ENCODE peak calls at places on chromosomes 16 and 17, in nine cellular contexts. One of them, this sample, is unnamed.
A peak's percentile ranks its signal among the peaks of the same experiment; 100 is the strongest.

GRCh38 chr16:81310045-81310644 is 4.6 kb upstream of the GAN start:
- DNase-seq in ascending aorta: no peak
- DNase-seq in fibroblast of mammary gland: no peak
- DNase-seq in CD8-positive, alpha-beta T cell: no peak
- DNase-seq in GM10248: no peak
- DNase-seq in esophagus squamous epithelium: no peak
- DNase-seq in Peyer's patch: no peak
- DNase-seq in pancreas: no peak
- DNase-seq in progenitor cell of endocrine pancreas: no peak
- DNase-seq in this sample: no peak

GRCh38 chr16:31874354-31875111 is 926 bp downstream of the ZNF267 start:
- DNase-seq in fibroblast of mammary gland: peak; percentile 69
- DNase-seq in progenitor cell of endocrine pancreas: no peak
- DNase-seq in esophagus squamous epithelium: no peak
- DNase-seq in pancreas: no peak
- DNase-seq in CD8-positive, alpha-beta T cell: no peak
- DNase-seq in GM10248: peak; percentile 52
- DNase-seq in Peyer's patch: no peak
- DNase-seq in ascending aorta: no peak
- DNase-seq in this sample: peak; percentile 59

GRCh38 chr17:67605259-67605912 is 112.3 kb upstream of the NOL11 start:
- DNase-seq in ascending aorta: no peak
- DNase-seq in esophagus squamous epithelium: no peak
- DNase-seq in fibroblast of mammary gland: peak; percentile 22
- DNase-seq in Peyer's patch: no peak
- DNase-seq in pancreas: peak; percentile 59
- DNase-seq in progenitor cell of endocrine pancreas: no peak
- DNase-seq in CD8-positive, alpha-beta T cell: no peak
- DNase-seq in GM10248: no peak
- DNase-seq in this sample: no peak

GRCh38 chr16:31086629-31086906 is 2.2 kb downstream of the PRSS53 start:
- DNase-seq in Peyer's patch: no peak
- DNase-seq in CD8-positive, alpha-beta T cell: no peak
- DNase-seq in pancreas: no peak
- DNase-seq in progenitor cell of endocrine pancreas: no peak
- DNase-seq in fibroblast of mammary gland: no peak
- DNase-seq in ascending aorta: no peak
- DNase-seq in esophagus squamous epithelium: no peak
- DNase-seq in GM10248: no peak
- DNase-seq in this sample: no peak

GRCh38 chr16:50038756-50039529 is 13.9 kb downstream of the CNEP1R1 start:
- DNase-seq in progenitor cell of endocrine pancreas: no peak
- DNase-seq in pancreas: no peak
- DNase-seq in CD8-positive, alpha-beta T cell: no peak
- DNase-seq in esophagus squamous epithelium: no peak
- DNase-seq in ascending aorta: peak; percentile 37
- DNase-seq in GM10248: no peak
- DNase-seq in Peyer's patch: no peak
- DNase-seq in fibroblast of mammary gland: no peak
- DNase-seq in this sample: no peak

GRCh38 chr16:50315346-50315997 is 49.1 kb downstream of the ADCY7 start:
- DNase-seq in fibroblast of mammary gland: no peak
- DNase-seq in GM10248: no peak
- DNase-seq in progenitor cell of endocrine pancreas: no peak
- DNase-seq in esophagus squamous epithelium: no peak
- DNase-seq in Peyer's patch: peak; percentile 45
- DNase-seq in CD8-positive, alpha-beta T cell: peak; percentile 5
- DNase-seq in ascending aorta: no peak
- DNase-seq in pancreas: no peak
- DNase-seq in this sample: no peak

GRCh38 chr16:88306860-88307545 is 75.8 kb upstream of the ZNF469 start:
- DNase-seq in GM10248: no peak
- DNase-seq in progenitor cell of endocrine pancreas: no peak
- DNase-seq in esophagus squamous epithelium: no peak
- DNase-seq in ascending aorta: no peak
- DNase-seq in Peyer's patch: no peak
- DNase-seq in fibroblast of mammary gland: peak; percentile 98
- DNase-seq in CD8-positive, alpha-beta T cell: no peak
- DNase-seq in pancreas: no peak
- DNase-seq in this sample: no peak

GRCh38 chr17:32755045-32755805 is 121.7 kb downstream of the MYO1D start:
- DNase-seq in Peyer's patch: no peak
- DNase-seq in CD8-positive, alpha-beta T cell: no peak
- DNase-seq in pancreas: no peak
- DNase-seq in fibroblast of mammary gland: peak; percentile 77
- DNase-seq in ascending aorta: no peak
- DNase-seq in GM10248: peak; percentile 34
- DNase-seq in esophagus squamous epithelium: no peak
- DNase-seq in progenitor cell of endocrine pancreas: no peak
- DNase-seq in this sample: no peak

GRCh38 chr16:87017388-87018012 is 299.7 kb downstream of the C16orf95 start:
- DNase-seq in ascending aorta: no peak
- DNase-seq in CD8-positive, alpha-beta T cell: no peak
- DNase-seq in GM10248: no peak
- DNase-seq in esophagus squamous epithelium: no peak
- DNase-seq in Peyer's patch: no peak
- DNase-seq in fibroblast of mammary gland: peak; percentile 92
- DNase-seq in pancreas: no peak
- DNase-seq in progenitor cell of endocrine pancreas: no peak
- DNase-seq in this sample: peak; percentile 77

GRCh38 chr17:61285483-61286320 is 113.9 kb upstream of the TBX2 start:
- DNase-seq in fibroblast of mammary gland: peak; percentile 99
- DNase-seq in progenitor cell of endocrine pancreas: no peak
- DNase-seq in GM10248: no peak
- DNase-seq in pancreas: no peak
- DNase-seq in CD8-positive, alpha-beta T cell: no peak
- DNase-seq in Peyer's patch: no peak
- DNase-seq in esophagus squamous epithelium: no peak
- DNase-seq in ascending aorta: no peak
- DNase-seq in this sample: no peak

GRCh38 chr17:57766307-57766943 is 21.3 kb upstream of the CCDC182 start:
- DNase-seq in progenitor cell of endocrine pancreas: no peak
- DNase-seq in GM10248: no peak
- DNase-seq in Peyer's patch: no peak
- DNase-seq in ascending aorta: no peak
- DNase-seq in CD8-positive, alpha-beta T cell: no peak
- DNase-seq in pancreas: no peak
- DNase-seq in esophagus squamous epithelium: no peak
- DNase-seq in fibroblast of mammary gland: no peak
- DNase-seq in this sample: no peak

GRCh38 chr16:56547120-56547948 is 17.5 kb upstream of the MT4 start:
- DNase-seq in CD8-positive, alpha-beta T cell: no peak
- DNase-seq in fibroblast of mammary gland: peak; percentile 75
- DNase-seq in progenitor cell of endocrine pancreas: no peak
- DNase-seq in esophagus squamous epithelium: no peak
- DNase-seq in Peyer's patch: no peak
- DNase-seq in GM10248: no peak
- DNase-seq in ascending aorta: no peak
- DNase-seq in pancreas: no peak
- DNase-seq in this sample: no peak

DNA sequence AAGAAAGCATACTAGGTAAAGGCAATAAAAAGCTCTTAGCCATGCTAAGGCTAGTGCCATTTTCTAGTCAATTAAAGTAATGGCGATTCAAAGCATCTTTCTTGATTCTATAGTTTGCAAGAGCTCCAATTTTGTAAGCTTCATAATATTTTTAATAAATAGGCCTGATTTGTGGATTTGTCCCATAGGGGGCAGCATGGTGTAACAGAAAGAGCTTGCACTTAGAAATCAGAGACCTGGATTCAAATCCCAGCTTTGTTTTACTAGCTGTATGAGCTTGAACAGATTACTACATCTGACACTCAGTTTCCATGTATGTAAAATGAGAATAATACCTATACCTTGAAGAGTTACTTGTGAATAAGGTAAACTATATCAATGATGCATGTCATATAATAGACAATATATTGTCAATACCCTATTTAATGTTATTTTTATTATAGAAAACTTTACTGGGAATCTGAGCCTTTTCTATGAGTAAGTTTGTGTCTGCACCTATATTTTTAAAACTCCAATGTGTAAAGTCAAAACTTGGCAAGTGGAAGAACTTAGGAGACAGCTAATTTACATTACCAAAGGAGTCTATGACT is 93.6 kb upstream of the NOG start:
- DNase-seq in ascending aorta: no peak
- DNase-seq in pancreas: no peak
- DNase-seq in fibroblast of mammary gland: peak; percentile 43
- DNase-seq in CD8-positive, alpha-beta T cell: peak; percentile 11
- DNase-seq in GM10248: no peak
- DNase-seq in progenitor cell of endocrine pancreas: no peak
- DNase-seq in Peyer's patch: no peak
- DNase-seq in esophagus squamous epithelium: no peak
- DNase-seq in this sample: peak; percentile 22
- TF ChIP-seq CTCF in ascending aorta: no peak
- TF ChIP-seq CTCF in pancreas: no peak
- TF ChIP-seq CTCF in fibroblast of mammary gland: peak; percentile 52
- TF ChIP-seq CTCF in CD8-positive, alpha-beta T cell: peak; percentile 39
- TF ChIP-seq CTCF in GM10248: peak; percentile 29
- TF ChIP-seq CTCF in progenitor cell of endocrine pancreas: peak; percentile 55
- TF ChIP-seq CTCF in Peyer's patch: no peak
- TF ChIP-seq CTCF in esophagus squamous epithelium: peak; percentile 55
- TF ChIP-seq CTCF in this sample: no peak

DNA sequence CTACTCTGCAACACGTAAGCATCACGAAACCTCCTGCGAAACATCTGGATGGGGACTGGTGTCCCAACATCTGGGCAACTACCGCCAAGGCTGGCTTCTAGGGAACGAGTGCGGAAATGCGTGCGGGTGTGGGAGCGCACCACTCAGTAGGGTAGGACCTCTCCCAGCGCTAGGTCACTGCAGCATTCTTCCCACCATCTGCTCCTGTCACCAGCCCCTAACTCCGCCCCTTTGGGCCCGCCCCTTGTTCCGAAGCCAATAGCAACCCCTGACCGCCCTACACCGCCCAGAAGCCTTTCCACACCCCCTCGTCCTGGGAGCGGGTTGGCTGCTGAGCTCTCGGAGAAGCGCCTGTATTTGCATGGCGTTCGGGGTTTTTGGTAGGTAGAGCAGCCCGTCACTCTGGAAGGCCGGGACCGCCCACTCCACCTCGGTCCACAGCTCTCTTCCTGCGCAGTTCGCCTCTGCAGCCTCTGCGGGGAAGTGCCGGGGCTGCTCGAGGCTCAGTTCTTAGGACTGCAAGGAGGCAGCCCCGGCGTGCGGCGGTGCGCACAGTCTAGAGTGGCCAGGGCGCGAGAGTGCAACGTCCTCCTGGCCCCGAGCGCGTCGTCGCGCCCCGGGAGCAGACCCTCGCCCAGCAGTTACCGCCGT is at the start of gene HS3ST3B1:
- DNase-seq in progenitor cell of endocrine pancreas: peak; percentile 99
- DNase-seq in pancreas: peak; percentile 99
- DNase-seq in esophagus squamous epithelium: peak; percentile 84
- DNase-seq in GM10248: peak; percentile 90
- DNase-seq in ascending aorta: peak; percentile 95
- DNase-seq in CD8-positive, alpha-beta T cell: peak; percentile 99
- DNase-seq in Peyer's patch: peak; percentile 99
- DNase-seq in fibroblast of mammary gland: peak; percentile 100
- DNase-seq in this sample: peak; percentile 97
- TF ChIP-seq CTCF in progenitor cell of endocrine pancreas: no peak
- TF ChIP-seq CTCF in pancreas: no peak
- TF ChIP-seq CTCF in esophagus squamous epithelium: peak; percentile 25
- TF ChIP-seq CTCF in GM10248: no peak
- TF ChIP-seq CTCF in ascending aorta: no peak
- TF ChIP-seq CTCF in CD8-positive, alpha-beta T cell: peak; percentile 16
- TF ChIP-seq CTCF in Peyer's patch: no peak
- TF ChIP-seq CTCF in fibroblast of mammary gland: no peak
- TF ChIP-seq CTCF in this sample: no peak

GRCh38 chr16:70704586-70704985 is 18.7 kb upstream of the MTSS2 start:
- DNase-seq in ascending aorta: no peak
- DNase-seq in progenitor cell of endocrine pancreas: no peak
- DNase-seq in esophagus squamous epithelium: no peak
- DNase-seq in GM10248: no peak
- DNase-seq in fibroblast of mammary gland: no peak
- DNase-seq in CD8-positive, alpha-beta T cell: no peak
- DNase-seq in pancreas: no peak
- DNase-seq in Peyer's patch: no peak
- DNase-seq in this sample: no peak

GRCh38 chr16:70702624-70703023 is 16.8 kb upstream of the MTSS2 start:
- DNase-seq in fibroblast of mammary gland: no peak
- DNase-seq in Peyer's patch: no peak
- DNase-seq in pancreas: no peak
- DNase-seq in esophagus squamous epithelium: no peak
- DNase-seq in GM10248: no peak
- DNase-seq in progenitor cell of endocrine pancreas: no peak
- DNase-seq in ascending aorta: no peak
- DNase-seq in CD8-positive, alpha-beta T cell: no peak
- DNase-seq in this sample: no peak

GRCh38 chr16:70703835-70704381 is 18.1 kb upstream of the MTSS2 start:
- DNase-seq in fibroblast of mammary gland: no peak
- DNase-seq in pancreas: no peak
- DNase-seq in esophagus squamous epithelium: no peak
- DNase-seq in Peyer's patch: no peak
- DNase-seq in CD8-positive, alpha-beta T cell: no peak
- DNase-seq in ascending aorta: no peak
- DNase-seq in GM10248: no peak
- DNase-seq in progenitor cell of endocrine pancreas: no peak
- DNase-seq in this sample: no peak

GRCh38 chr16:70701998-70702397 is 16.1 kb upstream of the MTSS2 start:
- DNase-seq in fibroblast of mammary gland: no peak
- DNase-seq in CD8-positive, alpha-beta T cell: no peak
- DNase-seq in Peyer's patch: no peak
- DNase-seq in pancreas: no peak
- DNase-seq in ascending aorta: no peak
- DNase-seq in esophagus squamous epithelium: no peak
- DNase-seq in progenitor cell of endocrine pancreas: no peak
- DNase-seq in GM10248: no peak
- DNase-seq in this sample: no peak

GRCh38 chr16:70703041-70703834 is 17.4 kb upstream of the MTSS2 start:
- DNase-seq in GM10248: no peak
- DNase-seq in ascending aorta: peak; percentile 80
- DNase-seq in Peyer's patch: no peak
- DNase-seq in esophagus squamous epithelium: no peak
- DNase-seq in progenitor cell of endocrine pancreas: no peak
- DNase-seq in pancreas: no peak
- DNase-seq in fibroblast of mammary gland: peak; percentile 87
- DNase-seq in CD8-positive, alpha-beta T cell: no peak
- DNase-seq in this sample: no peak
- TF ChIP-seq CTCF in GM10248: no peak
- TF ChIP-seq CTCF in ascending aorta: peak; percentile 70
- TF ChIP-seq CTCF in Peyer's patch: no peak
- TF ChIP-seq CTCF in esophagus squamous epithelium: peak; percentile 31
- TF ChIP-seq CTCF in progenitor cell of endocrine pancreas: peak; percentile 35
- TF ChIP-seq CTCF in pancreas: no peak
- TF ChIP-seq CTCF in fibroblast of mammary gland: peak; percentile 30
- TF ChIP-seq CTCF in CD8-positive, alpha-beta T cell: no peak
- TF ChIP-seq CTCF in this sample: no peak

DNA sequence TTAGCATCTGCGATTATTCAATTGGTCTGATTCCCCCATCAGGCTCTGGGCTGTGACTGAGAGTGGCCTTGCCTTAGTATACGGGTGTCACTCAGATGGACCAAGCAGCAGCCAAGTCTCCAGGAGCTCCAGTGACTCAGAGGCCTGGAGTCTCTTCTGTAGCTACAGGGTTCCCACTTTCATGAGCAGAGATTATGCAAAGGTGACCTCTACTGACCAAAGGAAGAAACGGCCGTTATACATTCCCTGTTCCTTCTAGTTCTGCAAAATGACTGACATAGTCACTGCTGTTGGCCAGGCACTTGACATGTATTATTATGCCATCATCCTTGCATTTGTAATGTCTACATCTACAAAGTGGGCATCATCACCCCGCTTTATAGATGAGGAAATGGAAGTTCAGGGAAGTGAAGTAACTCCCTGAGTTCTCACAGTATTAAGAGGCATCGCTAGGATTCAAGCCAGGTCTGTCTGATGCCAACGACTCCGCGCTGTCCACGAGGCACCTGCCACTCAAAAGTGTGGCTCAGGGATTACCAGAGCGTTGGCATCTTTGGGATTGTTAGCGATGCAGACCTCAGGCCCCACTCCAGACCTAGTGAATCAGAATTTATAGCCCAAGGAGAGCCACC is 23.3 kb downstream of the SLC38A7 start:
- DNase-seq in GM10248: peak; percentile 75
- DNase-seq in pancreas: peak; percentile 70
- DNase-seq in ascending aorta: no peak
- DNase-seq in progenitor cell of endocrine pancreas: peak; percentile 15
- DNase-seq in esophagus squamous epithelium: no peak
- DNase-seq in CD8-positive, alpha-beta T cell: no peak
- DNase-seq in Peyer's patch: no peak
- DNase-seq in fibroblast of mammary gland: peak; percentile 91
- DNase-seq in this sample: peak; percentile 66
- TF ChIP-seq CTCF in GM10248: peak; percentile 70
- TF ChIP-seq CTCF in pancreas: peak; percentile 33
- TF ChIP-seq CTCF in ascending aorta: peak; percentile 27
- TF ChIP-seq CTCF in progenitor cell of endocrine pancreas: peak; percentile 76
- TF ChIP-seq CTCF in esophagus squamous epithelium: peak; percentile 62
- TF ChIP-seq CTCF in CD8-positive, alpha-beta T cell: no peak
- TF ChIP-seq CTCF in Peyer's patch: no peak
- TF ChIP-seq CTCF in fibroblast of mammary gland: peak; percentile 81
- TF ChIP-seq CTCF in this sample: peak; percentile 59

This sample was measured in Calu3.